ENCODE peak calls at places on chromosomes 1 and 21, in six cellular contexts. H, U, Y, C, R and L are unnamed samples.

GRCh38 chr1:211830055-211830329 is 571 bp downstream of the LPGAT1 start:
- DNase-seq in H (no peak), U (no peak), Y (no peak), C (no peak), R (no peak), L (no peak)

GRCh38 chr1:115829947-115830346 is 11.0 kb downstream of the NHLH2 start:
- DNase-seq in H (no peak), U (no peak), Y (no peak), C (peak; percentile 70), R (no peak), L (no peak)

GRCh38 chr21:43832158-43832550 is 32.9 kb upstream of the AGPAT3 start:
- DNase-seq in H (no peak), U (no peak), Y (no peak), C (no peak), R (no peak), L (no peak)

GRCh38 chr1:17170571-17170970 is 34.4 kb upstream of the PADI1 start:
- DNase-seq in H (no peak), U (no peak), Y (no peak), C (no peak), R (no peak), L (no peak)

GRCh38 chr21:36792505-36792967 is 93.6 kb downstream of the SIM2 start:
- DNase-seq in H (peak; percentile 69), U (no peak), Y (no peak), C (no peak), R (no peak), L (no peak)

GRCh38 chr1:217525773-217526490 is 105.0 kb downstream of the GPATCH2 start:
- DNase-seq in H (no peak), U (no peak), Y (no peak), C (no peak), R (no peak), L (no peak)

GRCh38 chr1:12438349-12438924 is 179.6 kb downstream of the DHRS3 start:
- DNase-seq in H (no peak), U (no peak), Y (no peak), C (no peak), R (no peak), L (no peak)

GRCh38 chr21:42340187-42340586 is 10.6 kb downstream of the TFF2 start:
- DNase-seq in H (no peak), U (no peak), Y (no peak), C (no peak), R (no peak), L (no peak)

GRCh38 chr1:99704356-99704816 is 58.5 kb downstream of the PALMD start:
- DNase-seq in H (no peak), U (peak; percentile 18), Y (no peak), C (no peak), R (no peak), L (peak; percentile 22)

GRCh38 chr1:56527548-56528302 is 51.6 kb downstream of the PLPP3 start:
- DNase-seq in H (no peak), U (no peak), Y (no peak), C (no peak), R (no peak), L (no peak)
- H3K27me3 ChIP-seq in H (no peaks in the 10 kb centered on the region), U (no peaks in the 10 kb centered on the region), Y (no peaks in the 10 kb centered on the region), C (no peaks in the 10 kb centered on the region), R (no peaks in the 10 kb centered on the region), L (no peaks in the 10 kb centered on the region)

GRCh38 chr21:34886554-34887385 is 162.3 kb downstream of the RUNX1 start:
- DNase-seq in H (no peak), U (peak; percentile 24), Y (no peak), C (peak; percentile 47), R (no peak), L (peak; percentile 24)
- H3K4me1 ChIP-seq in H (peaks cover 41% of the 10 kb centered on the region), U (peaks cover 11% of the 10 kb centered on the region), Y (peaks cover 44% of the 10 kb centered on the region), C (no peaks in the 10 kb centered on the region), R (peaks cover 66% of the 10 kb centered on the region), L (no peaks in the 10 kb centered on the region)

GRCh38 chr1:93007941-93008577 is 46.8 kb upstream of the DIPK1A start:
- DNase-seq in H (no peak), U (no peak), Y (no peak), C (no peak), R (no peak), L (no peak)
- H3K27ac ChIP-seq in H (no peak overlapping the region), U (no peak overlapping the region), Y (no peak overlapping the region), C (no peak overlapping the region), R (no peak overlapping the region), L (no peak overlapping the region)

GRCh38 chr1:20322081-20322824 is 31.6 kb downstream of the VWA5B1 start:
- DNase-seq in H (no peak), U (no peak), Y (no peak), C (no peak), R (no peak), L (no peak)

GRCh38 chr1:20324704-20325406 is 34.2 kb downstream of the VWA5B1 start:
- DNase-seq in H (no peak), U (no peak), Y (no peak), C (no peak), R (no peak), L (no peak)

GRCh38 chr1:20321573-20321972 is 30.9 kb downstream of the VWA5B1 start:
- DNase-seq in H (no peak), U (no peak), Y (no peak), C (no peak), R (no peak), L (no peak)

GRCh38 chr1:20323613-20323920 is 32.9 kb downstream of the VWA5B1 start:
- DNase-seq in H (no peak), U (no peak), Y (no peak), C (no peak), R (no peak), L (no peak)

GRCh38 chr1:20322825-20323612 is 32.3 kb downstream of the VWA5B1 start:
- DNase-seq in H (no peak), U (no peak), Y (no peak), C (no peak), R (no peak), L (no peak)
- H3K27me3 ChIP-seq in H (no peaks in the 10 kb centered on the region), U (no peaks in the 10 kb centered on the region), Y (no peaks in the 10 kb centered on the region), C (no peaks in the 10 kb centered on the region), R (peaks cover 21% of the 10 kb centered on the region), L (no peaks in the 10 kb centered on the region)

DNA sequence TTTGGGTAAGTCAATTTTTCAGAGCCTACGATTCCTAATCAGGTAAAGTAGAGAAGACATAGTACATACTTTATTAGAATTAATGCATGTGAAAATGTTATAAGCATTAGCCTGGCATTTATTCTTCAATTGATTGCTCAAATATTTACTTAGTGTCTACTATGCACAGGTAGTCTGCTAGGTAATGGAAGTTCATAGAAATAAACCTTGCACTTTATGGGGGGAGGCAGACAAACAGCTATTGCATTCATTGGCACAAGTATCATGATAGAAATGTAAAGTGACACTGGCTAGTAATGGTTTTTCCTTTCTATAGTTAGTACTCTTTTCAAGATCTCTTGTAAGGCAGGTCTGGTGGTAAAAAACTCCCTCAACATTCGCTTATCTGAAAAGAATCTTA is 44.9 kb downstream of the ZNHIT6 start:
- DNase-seq in H (no peak), U (no peak), Y (no peak), C (no peak), R (no peak), L (no peak)
- H3K4me1 ChIP-seq in H (no peaks in the 10 kb centered on the region), U (no peaks in the 10 kb centered on the region), Y (no peaks in the 10 kb centered on the region), C (no peaks in the 10 kb centered on the region), R (no peaks in the 10 kb centered on the region), L (no peaks in the 10 kb centered on the region)

DNA sequence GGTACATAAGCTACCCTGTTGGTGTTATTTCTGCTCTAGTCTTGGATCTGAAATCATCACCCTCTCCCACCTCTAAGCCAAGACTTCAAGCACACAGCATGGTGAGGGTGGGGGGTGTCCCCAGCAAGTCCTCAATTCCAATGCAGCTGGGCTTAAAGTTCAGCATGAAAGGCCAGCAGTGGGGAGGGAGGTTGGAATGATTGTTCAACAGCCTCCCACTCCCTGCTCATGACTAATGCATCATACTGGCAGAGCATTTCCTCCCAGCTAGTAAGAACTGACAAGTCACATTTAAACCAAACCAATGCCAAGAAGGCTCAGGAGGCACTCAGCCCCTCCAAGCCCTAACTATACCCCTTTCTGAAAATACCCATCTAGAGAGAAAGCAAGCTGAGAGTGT is 50.1 kb downstream of the TIAM1 start:
- DNase-seq in H (no peak), U (no peak), Y (no peak), C (no peak), R (peak; percentile 64), L (no peak)
- H3K27ac ChIP-seq in H (no peak overlapping the region), U (no peak overlapping the region), Y (no peak overlapping the region), C (no peak overlapping the region), R (peak overlapping the region; percentile 48), L (no peak overlapping the region)